ENCODE peak calls at places on chromosomes 6 and 20, in four cellular contexts. One of them, this sample, is unnamed.

GRCh38 chr6:100892116-100892515 is 11.0 kb upstream of the ASCC3 start:
- DNase-seq in brain microvascular endothelial cell: no peak
- DNase-seq in tibial artery: no peak
- DNase-seq in SJSA1: no peak
- DNase-seq in this sample: no peak

GRCh38 chr20:63279931-63280330 is 7.3 kb downstream of the ARFGAP1 start:
- DNase-seq in brain microvascular endothelial cell: no peak
- DNase-seq in tibial artery: no peak
- DNase-seq in SJSA1: no peak
- DNase-seq in this sample: no peak

GRCh38 chr6:41200296-41200900 is 551 bp downstream of the TREML2 start:
- DNase-seq in brain microvascular endothelial cell: no peak
- DNase-seq in tibial artery: no peak
- DNase-seq in SJSA1: no peak
- DNase-seq in this sample: no peak

GRCh38 chr6:26305097-26305841 is 59.7 kb upstream of the BTN3A2 start:
- DNase-seq in brain microvascular endothelial cell: peak; percentile 91
- DNase-seq in tibial artery: peak; percentile 73
- DNase-seq in SJSA1: peak; percentile 83
- DNase-seq in this sample: no peak

GRCh38 chr6:22401206-22401605 is 104.4 kb upstream of the PRL start:
- DNase-seq in brain microvascular endothelial cell: no peak
- DNase-seq in tibial artery: no peak
- DNase-seq in SJSA1: no peak
- DNase-seq in this sample: no peak

GRCh38 chr6:30727920-30728605 is 7.9 kb downstream of the TUBB start:
- DNase-seq in brain microvascular endothelial cell: no peak
- DNase-seq in tibial artery: no peak
- DNase-seq in SJSA1: no peak
- DNase-seq in this sample: no peak

GRCh38 chr6:32818867-32819266 is 2.1 kb upstream of the HLA-DOB start:
- DNase-seq in brain microvascular endothelial cell: no peak
- DNase-seq in tibial artery: no peak
- DNase-seq in SJSA1: no peak
- DNase-seq in this sample: no peak

GRCh38 chr6:112014483-112014882 is 39.4 kb upstream of the CCN6 start:
- DNase-seq in brain microvascular endothelial cell: no peak
- DNase-seq in tibial artery: no peak
- DNase-seq in SJSA1: no peak
- DNase-seq in this sample: no peak

GRCh38 chr6:114941078-114941477 is 598.3 kb upstream of the HS3ST5 start:
- DNase-seq in brain microvascular endothelial cell: no peak
- DNase-seq in tibial artery: no peak
- DNase-seq in SJSA1: no peak
- DNase-seq in this sample: no peak

GRCh38 chr6:44128020-44128917 is 915 bp downstream of the TMEM63B start:
- DNase-seq in brain microvascular endothelial cell: peak; percentile 30
- DNase-seq in tibial artery: peak; percentile 79
- DNase-seq in SJSA1: peak; percentile 60
- DNase-seq in this sample: no peak

GRCh38 chr6:100464162-100464851 is 414 bp downstream of the SIM1 start:
- DNase-seq in brain microvascular endothelial cell: no peak
- DNase-seq in tibial artery: no peak
- DNase-seq in SJSA1: no peak
- DNase-seq in this sample: no peak

GRCh38 chr6:102114402-102114801 is 720.9 kb downstream of the GRIK2 start:
- DNase-seq in brain microvascular endothelial cell: no peak
- DNase-seq in tibial artery: no peak
- DNase-seq in SJSA1: no peak
- DNase-seq in this sample: no peak

GRCh38 chr6:15363523-15364400 is 117.9 kb downstream of the JARID2 start:
- DNase-seq in brain microvascular endothelial cell: no peak
- DNase-seq in tibial artery: no peak
- DNase-seq in SJSA1: no peak
- DNase-seq in this sample: no peak
- H3K27ac ChIP-seq in brain microvascular endothelial cell: no peak overlapping the region
- H3K27ac ChIP-seq in tibial artery: no peak overlapping the region
- H3K27ac ChIP-seq in SJSA1: no peak overlapping the region
- H3K27ac ChIP-seq in this sample: peak overlapping the region; percentile 9

GRCh38 chr6:132687306-132687705 is 26.5 kb downstream of the VNN1 start:
- DNase-seq in brain microvascular endothelial cell: peak; percentile 61
- DNase-seq in tibial artery: no peak
- DNase-seq in SJSA1: no peak
- DNase-seq in this sample: peak; percentile 79
- H3K27ac ChIP-seq in brain microvascular endothelial cell: no peak overlapping the region
- H3K27ac ChIP-seq in tibial artery: no peak overlapping the region
- H3K27ac ChIP-seq in SJSA1: no peak overlapping the region
- H3K27ac ChIP-seq in this sample: peak overlapping the region; percentile 63

DNA sequence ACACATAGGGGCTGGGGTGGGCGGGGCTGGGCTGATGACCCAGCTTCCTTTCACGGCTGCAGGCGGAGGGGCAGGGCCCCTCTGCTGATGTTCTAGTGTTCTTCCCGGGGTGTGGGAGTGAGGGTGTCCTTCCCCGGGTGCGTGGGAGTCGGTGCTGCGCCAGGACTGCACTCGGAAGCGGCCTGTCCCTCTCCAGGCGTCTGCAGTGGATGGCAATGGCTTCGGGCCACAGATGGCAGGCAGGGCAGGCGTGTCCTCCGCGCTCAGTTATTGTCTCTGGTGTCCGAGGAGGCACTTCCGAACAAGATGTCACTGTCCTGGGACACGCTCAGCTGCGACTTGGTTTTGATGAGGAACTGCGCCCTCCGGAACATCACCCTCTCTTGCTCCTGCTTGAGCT is 19.1 kb downstream of the KCNG1 start:
- DNase-seq in brain microvascular endothelial cell: no peak
- DNase-seq in tibial artery: no peak
- DNase-seq in SJSA1: no peak
- DNase-seq in this sample: no peak
- H3K27ac ChIP-seq in brain microvascular endothelial cell: no peak overlapping the region
- H3K27ac ChIP-seq in tibial artery: no peak overlapping the region
- H3K27ac ChIP-seq in SJSA1: no peak overlapping the region
- H3K27ac ChIP-seq in this sample: no peak overlapping the region

GRCh38 chr6:85008311-85009015 is 244.1 kb upstream of the TBX18 start:
- DNase-seq in brain microvascular endothelial cell: peak; percentile 60
- DNase-seq in tibial artery: no peak
- DNase-seq in SJSA1: no peak
- DNase-seq in this sample: no peak
- H3K27ac ChIP-seq in brain microvascular endothelial cell: peak overlapping the region; percentile 9
- H3K27ac ChIP-seq in tibial artery: no peak overlapping the region
- H3K27ac ChIP-seq in SJSA1: no peak overlapping the region
- H3K27ac ChIP-seq in this sample: no peak overlapping the region

DNA sequence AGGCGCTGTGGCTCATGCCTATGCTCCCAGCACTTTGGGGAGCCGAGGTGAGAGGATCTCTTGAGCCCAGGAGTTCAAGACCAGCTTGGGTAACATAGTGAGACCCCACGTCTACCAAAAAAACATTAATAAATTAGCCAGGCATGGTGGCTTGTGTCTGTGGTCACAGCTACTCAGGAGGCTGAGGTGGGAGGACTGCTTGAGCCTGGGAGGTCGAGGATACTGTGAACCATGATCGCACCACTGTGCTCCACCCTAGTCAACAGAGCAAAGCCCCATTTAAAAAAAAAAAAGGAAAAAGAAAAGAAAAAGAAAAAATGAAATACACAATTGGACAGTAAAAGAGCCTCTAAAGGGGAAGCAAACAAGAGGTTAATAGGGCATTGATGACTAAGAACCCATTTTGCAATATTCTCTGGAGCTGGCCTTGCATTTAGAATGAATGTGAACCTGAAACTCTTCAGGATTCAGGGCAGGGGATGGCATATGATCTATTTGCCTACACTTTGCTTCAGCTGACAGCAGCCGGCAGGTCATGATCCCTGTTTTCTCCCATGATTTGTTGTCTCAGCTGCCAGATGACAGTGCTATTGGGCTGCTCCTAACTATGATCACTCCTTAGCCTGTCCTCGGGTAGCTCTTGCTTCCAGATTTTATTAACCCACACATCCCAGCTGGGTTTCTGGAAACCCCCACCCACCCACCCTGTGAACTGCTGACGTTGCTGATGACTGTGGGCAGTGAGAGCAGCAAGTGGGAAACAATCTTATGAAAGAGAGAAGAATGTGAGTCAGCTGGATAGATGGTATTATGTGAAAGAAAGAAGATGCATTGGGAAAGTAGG is 83.8 kb upstream of the ELOVL5 start:
- DNase-seq in brain microvascular endothelial cell: peak; percentile 60
- DNase-seq in tibial artery: no peak
- DNase-seq in SJSA1: no peak
- DNase-seq in this sample: peak; percentile 2
- H3K27ac ChIP-seq in brain microvascular endothelial cell: peak overlapping the region; percentile 61
- H3K27ac ChIP-seq in tibial artery: no peak overlapping the region
- H3K27ac ChIP-seq in SJSA1: no peak overlapping the region
- H3K27ac ChIP-seq in this sample: no peak overlapping the region

GRCh38 chr6:39430446-39430845 is 107.9 kb upstream of the KCNK16 start:
- DNase-seq in brain microvascular endothelial cell: no peak
- DNase-seq in tibial artery: no peak
- DNase-seq in SJSA1: no peak
- DNase-seq in this sample: no peak
- H3K27ac ChIP-seq in brain microvascular endothelial cell: no peak overlapping the region
- H3K27ac ChIP-seq in tibial artery: no peak overlapping the region
- H3K27ac ChIP-seq in SJSA1: no peak overlapping the region
- H3K27ac ChIP-seq in this sample: no peak overlapping the region

GRCh38 chr6:151005896-151006632 is 140.6 kb downstream of the MTHFD1L start:
- DNase-seq in brain microvascular endothelial cell: no peak
- DNase-seq in tibial artery: no peak
- DNase-seq in SJSA1: no peak
- DNase-seq in this sample: no peak

GRCh38 chr6:151004415-151005024 is 139.0 kb downstream of the MTHFD1L start:
- DNase-seq in brain microvascular endothelial cell: peak; percentile 86
- DNase-seq in tibial artery: no peak
- DNase-seq in SJSA1: no peak
- DNase-seq in this sample: peak; percentile 64

GRCh38 chr6:151007069-151007468 is 141.6 kb downstream of the MTHFD1L start:
- DNase-seq in brain microvascular endothelial cell: no peak
- DNase-seq in tibial artery: no peak
- DNase-seq in SJSA1: no peak
- DNase-seq in this sample: no peak

GRCh38 chr6:151002562-151002961 is 137.1 kb downstream of the MTHFD1L start:
- DNase-seq in brain microvascular endothelial cell: no peak
- DNase-seq in tibial artery: no peak
- DNase-seq in SJSA1: no peak
- DNase-seq in this sample: no peak

GRCh38 chr6:151005126-151005525 is 139.6 kb downstream of the MTHFD1L start:
- DNase-seq in brain microvascular endothelial cell: no peak
- DNase-seq in tibial artery: no peak
- DNase-seq in SJSA1: no peak
- DNase-seq in this sample: no peak
- H3K27ac ChIP-seq in brain microvascular endothelial cell: peak overlapping the region; percentile 87
- H3K27ac ChIP-seq in tibial artery: no peak overlapping the region
- H3K27ac ChIP-seq in SJSA1: no peak overlapping the region
- H3K27ac ChIP-seq in this sample: peak overlapping the region; percentile 55

GRCh38 chr6:34051339-34051919 is 94.5 kb downstream of the GRM4 start:
- DNase-seq in brain microvascular endothelial cell: no peak
- DNase-seq in tibial artery: no peak
- DNase-seq in SJSA1: no peak
- DNase-seq in this sample: no peak
- H3K27ac ChIP-seq in brain microvascular endothelial cell: no peak overlapping the region
- H3K27ac ChIP-seq in tibial artery: no peak overlapping the region
- H3K27ac ChIP-seq in SJSA1: no peak overlapping the region
- H3K27ac ChIP-seq in this sample: no peak overlapping the region

GRCh38 chr6:35166160-35166919 is 25.2 kb upstream of the TCP11 start:
- DNase-seq in brain microvascular endothelial cell: no peak
- DNase-seq in tibial artery: no peak
- DNase-seq in SJSA1: no peak
- DNase-seq in this sample: no peak
- H3K27ac ChIP-seq in brain microvascular endothelial cell: no peak overlapping the region
- H3K27ac ChIP-seq in tibial artery: peak overlapping the region; percentile 30
- H3K27ac ChIP-seq in SJSA1: peak overlapping the region; percentile 53
- H3K27ac ChIP-seq in this sample: peak overlapping the region; percentile 70

DNA sequence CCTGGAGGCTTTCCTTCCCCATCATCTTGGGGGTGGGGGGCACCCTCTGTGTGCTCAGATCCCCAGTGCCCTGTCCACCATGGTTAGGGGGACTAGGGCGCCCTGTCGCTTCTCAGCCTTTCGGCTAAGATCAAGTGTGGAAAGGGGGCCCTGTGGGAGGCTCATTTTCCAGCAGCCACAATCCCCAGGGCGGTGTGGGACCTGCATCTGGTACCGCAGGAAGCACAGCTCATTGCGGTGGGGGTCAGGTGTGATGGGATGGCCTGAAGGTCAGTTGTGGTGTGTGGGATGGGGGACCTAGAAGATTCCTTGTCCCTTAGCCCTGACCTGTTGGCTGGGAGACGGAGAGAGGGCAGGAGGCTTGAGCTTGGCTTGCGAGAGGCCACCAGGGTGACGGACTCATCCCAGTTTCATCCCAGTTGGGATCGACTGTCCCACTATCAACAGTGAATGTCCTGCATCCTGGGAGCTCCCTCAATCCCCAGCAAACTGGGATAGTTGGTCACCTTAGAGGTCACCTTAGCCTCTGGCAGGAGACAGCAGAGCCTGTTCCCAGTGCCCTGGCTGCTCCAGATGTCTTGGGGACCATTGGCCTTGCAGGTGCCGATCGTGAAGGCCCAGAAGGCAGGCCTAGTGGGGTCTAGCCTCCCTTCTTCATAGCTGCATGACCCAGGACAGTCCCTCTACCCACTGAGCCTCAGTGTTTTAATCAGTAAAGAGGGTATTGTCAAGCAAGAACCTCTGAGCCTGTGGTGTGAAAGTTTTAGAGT is 64.5 kb upstream of the PMEPA1 start:
- DNase-seq in brain microvascular endothelial cell: no peak
- DNase-seq in tibial artery: no peak
- DNase-seq in SJSA1: no peak
- DNase-seq in this sample: no peak
- H3K27ac ChIP-seq in brain microvascular endothelial cell: no peak overlapping the region
- H3K27ac ChIP-seq in tibial artery: no peak overlapping the region
- H3K27ac ChIP-seq in SJSA1: no peak overlapping the region
- H3K27ac ChIP-seq in this sample: no peak overlapping the region

This sample was measured in epithelial cell of prostate.